ENCODE peak calls at places on chromosome 4, in nine cellular contexts. One of them, this sample, is unnamed.

GRCh38 chr4:114156371-114156770 is 176.9 kb upstream of the ARSJ start:
- DNase-seq in CD4-positive, alpha-beta T cell: no peak
- DNase-seq in left ventricle myocardium inferior: no peak
- DNase-seq in ascending aorta: no peak
- DNase-seq in retinal pigment epithelial cell: no peak
- DNase-seq in fibroblast of mammary gland: no peak
- DNase-seq in cardiac fibroblast: no peak
- DNase-seq in neural progenitor cell: no peak
- DNase-seq in A549: no peak
- DNase-seq in this sample: no peak

GRCh38 chr4:148182230-148182928 is 259.8 kb downstream of the NR3C2 start:
- DNase-seq in CD4-positive, alpha-beta T cell: no peak
- DNase-seq in left ventricle myocardium inferior: no peak
- DNase-seq in ascending aorta: no peak
- DNase-seq in retinal pigment epithelial cell: no peak
- DNase-seq in fibroblast of mammary gland: no peak
- DNase-seq in cardiac fibroblast: no peak
- DNase-seq in neural progenitor cell: no peak
- DNase-seq in A549: no peak
- DNase-seq in this sample: no peak

GRCh38 chr4:108917255-108917654 is 154.4 kb upstream of the ETNPPL start:
- DNase-seq in CD4-positive, alpha-beta T cell: no peak
- DNase-seq in left ventricle myocardium inferior: no peak
- DNase-seq in ascending aorta: no peak
- DNase-seq in retinal pigment epithelial cell: no peak
- DNase-seq in fibroblast of mammary gland: no peak
- DNase-seq in cardiac fibroblast: no peak
- DNase-seq in neural progenitor cell: no peak
- DNase-seq in A549: no peak
- DNase-seq in this sample: peak

GRCh38 chr4:7519638-7520373 is 85.1 kb upstream of the PSAPL1 start:
- DNase-seq in CD4-positive, alpha-beta T cell: no peak
- DNase-seq in left ventricle myocardium inferior: no peak
- DNase-seq in ascending aorta: no peak
- DNase-seq in retinal pigment epithelial cell: no peak
- DNase-seq in fibroblast of mammary gland: no peak
- DNase-seq in cardiac fibroblast: no peak
- DNase-seq in neural progenitor cell: peak
- DNase-seq in A549: no peak
- DNase-seq in this sample: no peak

GRCh38 chr4:185426960-185427688 is 1.4 kb upstream of the UFSP2 start:
- DNase-seq in CD4-positive, alpha-beta T cell: no peak
- DNase-seq in left ventricle myocardium inferior: no peak
- DNase-seq in ascending aorta: no peak
- DNase-seq in retinal pigment epithelial cell: no peak
- DNase-seq in fibroblast of mammary gland: no peak
- DNase-seq in cardiac fibroblast: no peak
- DNase-seq in neural progenitor cell: no peak
- DNase-seq in A549: peak
- DNase-seq in this sample: no peak

GRCh38 chr4:24857996-24858395 is 54.8 kb downstream of the CCDC149 start:
- DNase-seq in CD4-positive, alpha-beta T cell: no peak
- DNase-seq in left ventricle myocardium inferior: no peak
- DNase-seq in ascending aorta: peak
- DNase-seq in retinal pigment epithelial cell: peak
- DNase-seq in fibroblast of mammary gland: peak
- DNase-seq in cardiac fibroblast: peak
- DNase-seq in neural progenitor cell: no peak
- DNase-seq in A549: no peak
- DNase-seq in this sample: no peak

GRCh38 chr4:123587983-123588494 is 191.4 kb downstream of the SPRY1 start:
- DNase-seq in CD4-positive, alpha-beta T cell: no peak
- DNase-seq in left ventricle myocardium inferior: no peak
- DNase-seq in ascending aorta: peak
- DNase-seq in retinal pigment epithelial cell: no peak
- DNase-seq in fibroblast of mammary gland: no peak
- DNase-seq in cardiac fibroblast: peak
- DNase-seq in neural progenitor cell: no peak
- DNase-seq in A549: peak
- DNase-seq in this sample: peak

GRCh38 chr4:42366959-42367358 is 30.3 kb upstream of the SHISA3 start:
- DNase-seq in CD4-positive, alpha-beta T cell: no peak
- DNase-seq in left ventricle myocardium inferior: no peak
- DNase-seq in ascending aorta: no peak
- DNase-seq in retinal pigment epithelial cell: no peak
- DNase-seq in fibroblast of mammary gland: no peak
- DNase-seq in cardiac fibroblast: no peak
- DNase-seq in neural progenitor cell: no peak
- DNase-seq in A549: no peak
- DNase-seq in this sample: no peak

GRCh38 chr4:40916880-40917279 is 167.1 kb downstream of the NSUN7 start:
- DNase-seq in CD4-positive, alpha-beta T cell: no peak
- DNase-seq in left ventricle myocardium inferior: peak
- DNase-seq in ascending aorta: peak
- DNase-seq in retinal pigment epithelial cell: no peak
- DNase-seq in fibroblast of mammary gland: peak
- DNase-seq in cardiac fibroblast: peak
- DNase-seq in neural progenitor cell: peak
- DNase-seq in A549: peak
- DNase-seq in this sample: peak

GRCh38 chr4:1541449-1542225 is 135.4 kb upstream of the NKX1-1 start:
- DNase-seq in CD4-positive, alpha-beta T cell: no peak
- DNase-seq in left ventricle myocardium inferior: no peak
- DNase-seq in ascending aorta: no peak
- DNase-seq in retinal pigment epithelial cell: no peak
- DNase-seq in fibroblast of mammary gland: no peak
- DNase-seq in cardiac fibroblast: peak
- DNase-seq in neural progenitor cell: no peak
- DNase-seq in A549: peak
- DNase-seq in this sample: no peak

GRCh38 chr4:8917868-8918783 is 46.5 kb upstream of the HMX1 start:
- DNase-seq in CD4-positive, alpha-beta T cell: peak
- DNase-seq in left ventricle myocardium inferior: peak
- DNase-seq in ascending aorta: peak
- DNase-seq in retinal pigment epithelial cell: no peak
- DNase-seq in fibroblast of mammary gland: peak
- DNase-seq in cardiac fibroblast: peak
- DNase-seq in neural progenitor cell: peak
- DNase-seq in A549: peak
- DNase-seq in this sample: peak

GRCh38 chr4:185654311-185654710 is 119.0 kb upstream of the PDLIM3 start:
- DNase-seq in CD4-positive, alpha-beta T cell: no peak
- DNase-seq in left ventricle myocardium inferior: no peak
- DNase-seq in ascending aorta: no peak
- DNase-seq in retinal pigment epithelial cell: no peak
- DNase-seq in fibroblast of mammary gland: no peak
- DNase-seq in cardiac fibroblast: no peak
- DNase-seq in neural progenitor cell: no peak
- DNase-seq in A549: no peak
- DNase-seq in this sample: no peak

GRCh38 chr4:174316954-174317353 is 33.2 kb downstream of the CEP44 start:
- DNase-seq in CD4-positive, alpha-beta T cell: no peak
- DNase-seq in left ventricle myocardium inferior: no peak
- DNase-seq in ascending aorta: no peak
- DNase-seq in retinal pigment epithelial cell: no peak
- DNase-seq in fibroblast of mammary gland: peak
- DNase-seq in cardiac fibroblast: peak
- DNase-seq in neural progenitor cell: no peak
- DNase-seq in A549: no peak
- DNase-seq in this sample: no peak

GRCh38 chr4:81503586-81503985 is 31.9 kb upstream of the RASGEF1B start:
- DNase-seq in CD4-positive, alpha-beta T cell: no peak
- DNase-seq in left ventricle myocardium inferior: no peak
- DNase-seq in ascending aorta: no peak
- DNase-seq in retinal pigment epithelial cell: no peak
- DNase-seq in fibroblast of mammary gland: no peak
- DNase-seq in cardiac fibroblast: no peak
- DNase-seq in neural progenitor cell: no peak
- DNase-seq in A549: no peak
- DNase-seq in this sample: no peak

GRCh38 chr4:6965329-6965728 is 55.7 kb downstream of the TBC1D14 start:
- DNase-seq in CD4-positive, alpha-beta T cell: no peak
- DNase-seq in left ventricle myocardium inferior: no peak
- DNase-seq in ascending aorta: peak
- DNase-seq in retinal pigment epithelial cell: no peak
- DNase-seq in fibroblast of mammary gland: no peak
- DNase-seq in cardiac fibroblast: no peak
- DNase-seq in neural progenitor cell: no peak
- DNase-seq in A549: no peak
- DNase-seq in this sample: no peak

GRCh38 chr4:3792813-3793212 is 26.6 kb downstream of the ADRA2C start:
- DNase-seq in CD4-positive, alpha-beta T cell: no peak
- DNase-seq in left ventricle myocardium inferior: no peak
- DNase-seq in ascending aorta: no peak
- DNase-seq in retinal pigment epithelial cell: no peak
- DNase-seq in fibroblast of mammary gland: peak
- DNase-seq in cardiac fibroblast: no peak
- DNase-seq in neural progenitor cell: peak
- DNase-seq in A549: peak
- DNase-seq in this sample: no peak

GRCh38 chr4:10056334-10057022 is 35.2 kb upstream of the SLC2A9 start:
- DNase-seq in CD4-positive, alpha-beta T cell: no peak
- DNase-seq in left ventricle myocardium inferior: no peak
- DNase-seq in ascending aorta: no peak
- DNase-seq in retinal pigment epithelial cell: no peak
- DNase-seq in fibroblast of mammary gland: no peak
- DNase-seq in cardiac fibroblast: no peak
- DNase-seq in neural progenitor cell: no peak
- DNase-seq in A549: no peak
- DNase-seq in this sample: no peak

GRCh38 chr4:42018451-42018850 is 28.1 kb downstream of the SLC30A9 start:
- DNase-seq in CD4-positive, alpha-beta T cell: no peak
- DNase-seq in left ventricle myocardium inferior: no peak
- DNase-seq in ascending aorta: no peak
- DNase-seq in retinal pigment epithelial cell: no peak
- DNase-seq in fibroblast of mammary gland: peak
- DNase-seq in cardiac fibroblast: no peak
- DNase-seq in neural progenitor cell: no peak
- DNase-seq in A549: no peak
- DNase-seq in this sample: no peak

GRCh38 chr4:151284534-151285245 is 7.7 kb downstream of the PRSS48 start:
- DNase-seq in CD4-positive, alpha-beta T cell: no peak
- DNase-seq in left ventricle myocardium inferior: no peak
- DNase-seq in ascending aorta: no peak
- DNase-seq in retinal pigment epithelial cell: no peak
- DNase-seq in fibroblast of mammary gland: no peak
- DNase-seq in cardiac fibroblast: no peak
- DNase-seq in neural progenitor cell: peak
- DNase-seq in A549: no peak
- DNase-seq in this sample: no peak

GRCh38 chr4:156800463-156800862 is 171.1 kb downstream of the PDGFC start:
- DNase-seq in CD4-positive, alpha-beta T cell: no peak
- DNase-seq in left ventricle myocardium inferior: no peak
- DNase-seq in ascending aorta: no peak
- DNase-seq in retinal pigment epithelial cell: no peak
- DNase-seq in fibroblast of mammary gland: no peak
- DNase-seq in cardiac fibroblast: no peak
- DNase-seq in neural progenitor cell: no peak
- DNase-seq in A549: no peak
- DNase-seq in this sample: no peak
- TF ChIP-seq CTCF in CD4-positive, alpha-beta T cell: no peak
- TF ChIP-seq CTCF in left ventricle myocardium inferior: no peak
- TF ChIP-seq CTCF in ascending aorta: no peak
- TF ChIP-seq CTCF in retinal pigment epithelial cell: no peak
- TF ChIP-seq CTCF in fibroblast of mammary gland: no peak
- TF ChIP-seq CTCF in cardiac fibroblast: peak
- TF ChIP-seq CTCF in neural progenitor cell: peak
- TF ChIP-seq CTCF in A549: no peak
- TF ChIP-seq CTCF in this sample: no peak

DNA sequence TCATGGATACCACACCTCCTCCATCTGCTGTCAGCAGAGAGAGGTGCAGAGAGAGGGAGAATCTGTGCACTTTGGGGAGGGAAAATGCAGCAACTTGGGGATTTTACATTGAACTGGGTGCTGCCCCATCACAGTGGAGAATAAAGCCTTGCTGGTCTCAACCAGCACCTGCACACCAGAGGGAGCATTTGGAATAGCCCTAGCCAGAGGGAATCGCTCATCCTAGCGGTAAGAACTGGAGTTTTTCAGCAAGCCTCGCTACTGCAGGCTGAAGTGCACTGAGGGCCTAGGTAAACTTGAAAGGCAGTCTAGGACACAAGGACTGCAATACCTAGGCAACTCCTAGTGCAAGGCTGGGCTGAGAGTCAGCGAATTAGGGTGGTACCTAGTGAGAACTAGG is 148.7 kb downstream of the KDR start:
- DNase-seq in CD4-positive, alpha-beta T cell: no peak
- DNase-seq in left ventricle myocardium inferior: no peak
- DNase-seq in ascending aorta: no peak
- DNase-seq in retinal pigment epithelial cell: no peak
- DNase-seq in fibroblast of mammary gland: no peak
- DNase-seq in cardiac fibroblast: no peak
- DNase-seq in neural progenitor cell: peak
- DNase-seq in A549: no peak
- DNase-seq in this sample: no peak
- TF ChIP-seq CTCF in CD4-positive, alpha-beta T cell: no peak
- TF ChIP-seq CTCF in left ventricle myocardium inferior: no peak
- TF ChIP-seq CTCF in ascending aorta: no peak
- TF ChIP-seq CTCF in retinal pigment epithelial cell: no peak
- TF ChIP-seq CTCF in fibroblast of mammary gland: no peak
- TF ChIP-seq CTCF in cardiac fibroblast: no peak
- TF ChIP-seq CTCF in neural progenitor cell: peak
- TF ChIP-seq CTCF in A549: no peak
- TF ChIP-seq CTCF in this sample: no peak

GRCh38 chr4:103720661-103721060 is 876 bp upstream of the TACR3 start:
- DNase-seq in CD4-positive, alpha-beta T cell: no peak
- DNase-seq in left ventricle myocardium inferior: no peak
- DNase-seq in ascending aorta: no peak
- DNase-seq in retinal pigment epithelial cell: no peak
- DNase-seq in fibroblast of mammary gland: no peak
- DNase-seq in cardiac fibroblast: no peak
- DNase-seq in neural progenitor cell: no peak
- DNase-seq in A549: no peak
- DNase-seq in this sample: no peak

GRCh38 chr4:103721251-103721650 is 1.5 kb upstream of the TACR3 start:
- DNase-seq in CD4-positive, alpha-beta T cell: no peak
- DNase-seq in left ventricle myocardium inferior: no peak
- DNase-seq in ascending aorta: no peak
- DNase-seq in retinal pigment epithelial cell: no peak
- DNase-seq in fibroblast of mammary gland: peak
- DNase-seq in cardiac fibroblast: peak
- DNase-seq in neural progenitor cell: no peak
- DNase-seq in A549: no peak
- DNase-seq in this sample: no peak

GRCh38 chr4:103719320-103720204 is at the start of gene TACR3:
- DNase-seq in CD4-positive, alpha-beta T cell: no peak
- DNase-seq in left ventricle myocardium inferior: no peak
- DNase-seq in ascending aorta: no peak
- DNase-seq in retinal pigment epithelial cell: no peak
- DNase-seq in fibroblast of mammary gland: peak
- DNase-seq in cardiac fibroblast: no peak
- DNase-seq in neural progenitor cell: peak
- DNase-seq in A549: no peak
- DNase-seq in this sample: no peak

GRCh38 chr4:103718993-103719319 is 829 bp downstream of the TACR3 start:
- DNase-seq in CD4-positive, alpha-beta T cell: no peak
- DNase-seq in left ventricle myocardium inferior: no peak
- DNase-seq in ascending aorta: no peak
- DNase-seq in retinal pigment epithelial cell: no peak
- DNase-seq in fibroblast of mammary gland: peak
- DNase-seq in cardiac fibroblast: no peak
- DNase-seq in neural progenitor cell: peak
- DNase-seq in A549: no peak
- DNase-seq in this sample: no peak
- TF ChIP-seq CTCF in CD4-positive, alpha-beta T cell: no peak
- TF ChIP-seq CTCF in left ventricle myocardium inferior: no peak
- TF ChIP-seq CTCF in ascending aorta: no peak
- TF ChIP-seq CTCF in retinal pigment epithelial cell: peak
- TF ChIP-seq CTCF in fibroblast of mammary gland: no peak
- TF ChIP-seq CTCF in cardiac fibroblast: no peak
- TF ChIP-seq CTCF in neural progenitor cell: peak
- TF ChIP-seq CTCF in A549: no peak
- TF ChIP-seq CTCF in this sample: no peak

GRCh38 chr4:106502106-106502699 is 133.6 kb upstream of the GIMD1 start:
- DNase-seq in CD4-positive, alpha-beta T cell: peak
- DNase-seq in left ventricle myocardium inferior: peak
- DNase-seq in ascending aorta: peak
- DNase-seq in retinal pigment epithelial cell: peak
- DNase-seq in fibroblast of mammary gland: peak
- DNase-seq in cardiac fibroblast: peak
- DNase-seq in neural progenitor cell: peak
- DNase-seq in A549: peak
- DNase-seq in this sample: peak
- TF ChIP-seq CTCF in CD4-positive, alpha-beta T cell: peak
- TF ChIP-seq CTCF in left ventricle myocardium inferior: peak
- TF ChIP-seq CTCF in ascending aorta: peak
- TF ChIP-seq CTCF in retinal pigment epithelial cell: peak
- TF ChIP-seq CTCF in fibroblast of mammary gland: peak
- TF ChIP-seq CTCF in cardiac fibroblast: peak
- TF ChIP-seq CTCF in neural progenitor cell: peak
- TF ChIP-seq CTCF in A549: peak
- TF ChIP-seq CTCF in this sample: peak

This sample was measured in Calu3.